ENCODE peak calls at places on chromosomes 2 and 18, in ten cellular contexts. S, A, D, G, P, Z, O, J, R and T are unnamed samples.

GRCh38 chr18:57538614-57539013 is 47.9 kb downstream of the FECH start:
- DNase-seq in S (no peak), A (no peak), D (no peak), G (no peak), P (no peak), Z (no peak), O (peak; percentile 32), J (no peak), R (no peak), T (no peak)

GRCh38 chr2:46776687-46777327 is 138.8 kb downstream of the MCFD2 start:
- DNase-seq in S (no peak), A (peak; percentile 80), D (no peak), G (no peak), P (no peak), Z (peak; percentile 24), O (no peak), J (peak; percentile 76), R (peak; percentile 71), T (peak; percentile 79)

GRCh38 chr2:74267068-74267467 is 68.7 kb downstream of the MTHFD2 start:
- DNase-seq in S (no peak), A (no peak), D (no peak), G (no peak), P (no peak), Z (no peak), O (no peak), J (peak; percentile 37), R (peak; percentile 59), T (no peak)

GRCh38 chr18:22177496-22177866 is 8.1 kb downstream of the GATA6 start:
- DNase-seq in S (no peak), A (peak; percentile 45), D (no peak), G (no peak), P (no peak), Z (no peak), O (no peak), J (no peak), R (no peak), T (no peak)

GRCh38 chr18:62329676-62330454 is 4.8 kb downstream of the TNFRSF11A start:
- DNase-seq in S (no peak), A (peak; percentile 65), D (no peak), G (peak; percentile 10), P (no peak), Z (peak; percentile 82), O (no peak), J (no peak), R (no peak), T (peak; percentile 7)

GRCh38 chr2:10097352-10098148 is 17.3 kb upstream of the CYS1 start:
- DNase-seq in S (peak; percentile 86), A (peak; percentile 57), D (peak; percentile 77), G (no peak), P (peak; percentile 39), Z (peak; percentile 50), O (peak; percentile 90), J (peak; percentile 58), R (peak; percentile 70), T (peak; percentile 53)

GRCh38 chr2:88090446-88091283 is 23.0 kb downstream of the SMYD1 start:
- DNase-seq in S (no peak), A (no peak), D (no peak), G (no peak), P (no peak), Z (no peak), O (no peak), J (peak; percentile 53), R (no peak), T (no peak)

GRCh38 chr2:101806123-101806522 is 108.6 kb downstream of the MAP4K4 start:
- DNase-seq in S (no peak), A (peak; percentile 85), D (no peak), G (no peak), P (no peak), Z (no peak), O (no peak), J (peak; percentile 89), R (peak; percentile 19), T (peak; percentile 84)

GRCh38 chr2:215749092-215749957 is 264.0 kb downstream of the MREG start:
- DNase-seq in S (no peak), A (peak; percentile 91), D (peak; percentile 78), G (no peak), P (peak; percentile 46), Z (no peak), O (no peak), J (no peak), R (no peak), T (peak; percentile 94)

GRCh38 chr2:217360781-217361485 is 501.1 kb upstream of the TNP1 start:
- DNase-seq in S (no peak), A (peak; percentile 76), D (peak; percentile 56), G (peak; percentile 65), P (peak; percentile 36), Z (no peak), O (no peak), J (peak; percentile 68), R (no peak), T (peak; percentile 90)

DNA sequence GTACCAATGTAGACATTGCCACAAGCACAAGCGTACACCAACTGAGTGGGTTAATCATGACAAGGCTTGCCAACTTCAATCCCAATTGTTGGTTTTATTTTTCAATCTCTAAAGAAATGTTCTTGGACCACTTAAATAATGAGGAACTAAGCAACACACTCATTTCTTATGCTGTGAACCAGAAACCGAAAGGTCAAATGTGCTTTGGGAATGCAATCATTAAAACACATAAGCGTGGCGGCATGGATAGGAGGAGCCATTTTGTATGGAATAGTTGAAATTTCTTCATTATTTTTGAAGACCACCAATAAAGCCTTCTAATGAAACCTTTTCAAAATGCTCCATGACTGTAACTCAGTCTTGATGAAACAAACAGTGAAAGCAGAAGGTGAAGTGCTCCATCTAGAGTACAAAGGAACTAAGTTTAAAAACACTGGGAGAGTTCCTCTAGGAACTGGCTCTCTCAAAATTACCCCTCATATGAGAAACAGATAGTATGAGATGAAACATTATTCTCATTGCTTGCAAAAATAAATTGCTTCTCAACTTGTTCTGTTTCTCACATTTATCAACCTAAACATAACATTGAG is 113.2 kb upstream of the CHST9 start:
- DNase-seq in S (no peak), A (no peak), D (no peak), G (no peak), P (no peak), Z (no peak), O (no peak), J (peak; percentile 9), R (no peak), T (no peak)
- TF ChIP-seq CTCF in S (no peak), A (no peak), D (peak; percentile 18), G (no peak), P (no peak), Z (peak; percentile 20), O (peak; percentile 76), J (peak; percentile 9), R (no peak), T (no peak)

DNA sequence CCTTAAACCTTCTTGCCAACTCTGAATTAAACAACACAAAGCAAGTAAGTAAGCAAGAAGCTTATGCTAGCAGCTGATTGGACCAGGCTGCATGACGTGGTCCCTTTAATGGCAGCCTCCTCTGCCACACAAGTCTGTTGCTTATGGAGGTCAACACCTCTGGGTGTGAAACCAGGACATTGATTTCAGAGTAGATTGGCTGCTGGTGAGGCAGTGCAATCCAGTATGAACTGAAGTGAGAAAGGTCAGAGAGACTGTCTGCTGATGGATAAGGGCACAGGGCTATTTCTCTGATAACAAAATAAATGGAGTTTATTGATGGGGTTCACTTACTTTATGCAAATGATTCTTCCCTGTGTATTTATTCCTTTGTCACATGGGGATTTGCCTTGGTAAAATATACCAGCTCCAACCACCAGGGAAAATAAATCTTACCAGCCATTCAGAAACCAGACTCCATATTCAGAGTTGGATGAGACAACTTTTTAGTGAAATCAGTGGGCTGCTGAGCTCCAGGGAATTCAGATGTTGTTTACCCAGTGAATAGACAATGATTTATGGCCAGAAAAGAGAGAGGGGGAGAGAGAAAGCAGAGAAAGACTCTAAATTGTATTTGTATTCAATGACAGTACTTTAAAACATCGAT is 112.3 kb upstream of the NCKAP5 start:
- DNase-seq in S (no peak), A (no peak), D (no peak), G (no peak), P (no peak), Z (no peak), O (no peak), J (no peak), R (no peak), T (no peak)
- TF ChIP-seq CTCF in S (no peak), A (no peak), D (no peak), G (peak; percentile 27), P (no peak), Z (no peak), O (no peak), J (no peak), R (no peak), T (no peak)

DNA sequence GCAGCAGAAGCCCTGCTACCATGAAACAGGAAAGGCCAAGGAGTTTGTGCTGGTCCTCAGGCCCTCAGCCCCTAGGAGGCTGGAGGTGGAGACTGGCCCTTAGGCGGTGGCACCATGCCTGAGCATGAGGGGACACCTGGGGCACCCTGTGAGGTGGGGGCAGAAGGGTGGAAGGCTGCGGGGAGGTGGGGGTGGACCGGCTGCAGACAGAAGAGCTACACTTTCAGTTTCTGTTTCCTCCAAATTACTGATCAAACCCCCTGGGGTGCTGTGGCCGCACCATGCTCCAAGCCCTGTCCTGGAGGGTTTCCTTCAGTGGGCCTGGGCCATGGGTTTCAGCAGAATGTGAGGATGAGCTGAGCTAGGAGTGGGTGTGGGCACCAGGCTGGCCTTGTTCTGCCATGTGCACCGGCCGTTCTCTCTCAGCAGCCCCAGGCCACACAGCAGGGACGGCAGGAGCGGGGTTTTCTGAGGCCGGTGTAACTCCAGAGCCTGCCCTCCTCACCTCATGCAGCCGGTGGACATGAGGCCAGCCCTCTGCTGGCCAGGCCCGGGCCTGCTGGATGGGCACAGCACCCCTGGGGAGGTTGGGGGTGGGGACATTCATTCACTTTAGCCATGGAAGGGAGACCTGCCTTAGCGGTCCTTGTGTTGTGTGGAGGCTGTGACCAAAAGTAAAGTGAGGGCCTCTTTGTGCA is 51.5 kb downstream of the PLEKHB2 start:
- DNase-seq in S (no peak), A (no peak), D (no peak), G (no peak), P (no peak), Z (no peak), O (no peak), J (no peak), R (peak; percentile 50), T (no peak)
- TF ChIP-seq CTCF in S (no peak), A (peak; percentile 8), D (no peak), G (peak; percentile 24), P (no peak), Z (peak; percentile 36), O (peak; percentile 7), J (no peak), R (no peak), T (peak; percentile 5)

GRCh38 chr2:59881214-59881613 is 672.2 kb downstream of the BCL11A start:
- DNase-seq in S (no peak), A (no peak), D (no peak), G (no peak), P (no peak), Z (no peak), O (no peak), J (no peak), R (no peak), T (no peak)

GRCh38 chr2:59882822-59883221 is 670.6 kb downstream of the BCL11A start:
- DNase-seq in S (no peak), A (no peak), D (no peak), G (no peak), P (no peak), Z (no peak), O (no peak), J (no peak), R (no peak), T (no peak)

GRCh38 chr2:59875836-59876235 is 677.6 kb downstream of the BCL11A start:
- DNase-seq in S (no peak), A (no peak), D (no peak), G (no peak), P (no peak), Z (no peak), O (no peak), J (no peak), R (no peak), T (no peak)

GRCh38 chr2:59882279-59882678 is 671.2 kb downstream of the BCL11A start:
- DNase-seq in S (no peak), A (no peak), D (no peak), G (no peak), P (no peak), Z (no peak), O (no peak), J (no peak), R (no peak), T (no peak)

GRCh38 chr2:59879700-59880131 is 673.7 kb downstream of the BCL11A start:
- DNase-seq in S (no peak), A (no peak), D (no peak), G (no peak), P (no peak), Z (no peak), O (no peak), J (no peak), R (no peak), T (no peak)
- TF ChIP-seq CTCF in S (no peak), A (no peak), D (no peak), G (no peak), P (no peak), Z (no peak), O (no peak), J (no peak), R (no peak), T (no peak)